ENCODE peak calls at places on chromosomes 7 and 10, in six cellular contexts. N is IMR-90, W is neuronal stem cell, K is mesenchymal stem cell, Q is H1, D is mesendoderm. V is an unnamed sample.
A peak's percentile ranks its signal among the peaks of the same experiment; 100 is the strongest.

GRCh38 chr7:78530351-78530750 is 731.8 kb downstream of the PHTF2 start:
- DNase-seq in W (no peak), D (no peak), K (peak; percentile 53), Q (no peak), N (peak; percentile 83), V (no peak)

GRCh38 chr10:67779455-67780205 is 58.4 kb downstream of the DNAJC12 start:
- DNase-seq in D (peak; percentile 80), Q (no peak), K (peak; percentile 78), W (peak; percentile 80), N (peak; percentile 84), V (peak; percentile 43)

GRCh38 chr7:154837622-154838021 is 165.3 kb downstream of the PAXIP1 start:
- DNase-seq in N (no peak), W (no peak), K (no peak), Q (no peak), D (no peak), V (no peak)

GRCh38 chr7:15503603-15504280 is 58.1 kb downstream of the AGMO start:
- DNase-seq in N (peak; percentile 15), D (no peak), K (peak; percentile 22), W (no peak), Q (no peak), V (no peak)

GRCh38 chr7:137928626-137929025 is 73.3 kb downstream of the CREB3L2 start:
- DNase-seq in D (no peak), N (no peak), K (no peak), Q (no peak), W (no peak), V (no peak)

GRCh38 chr7:111982133-111982532 is 224.1 kb downstream of the DOCK4 start:
- DNase-seq in Q (no peak), D (no peak), W (no peak), K (no peak), N (no peak), V (peak; percentile 46)

GRCh38 chr7:110944966-110945644 is 145.8 kb upstream of the LRRN3 start:
- DNase-seq in K (no peak), D (peak; percentile 55), N (no peak), Q (no peak), W (no peak), V (no peak)

GRCh38 chr7:72781631-72782030 is 46.4 kb downstream of the TYW1B start:
- DNase-seq in Q (no peak), D (no peak), W (no peak), N (no peak), K (no peak), V (no peak)

GRCh38 chr10:86024555-86025001 is 342.0 kb downstream of the GRID1 start:
- DNase-seq in Q (no peak), N (no peak), K (no peak), W (no peak), D (peak; percentile 76), V (no peak)

GRCh38 chr10:86025509-86025908 is 341.1 kb downstream of the GRID1 start:
- DNase-seq in K (no peak), Q (no peak), N (no peak), W (no peak), D (no peak), V (no peak)

GRCh38 chr10:86023336-86023735 is 343.3 kb downstream of the GRID1 start:
- DNase-seq in D (no peak), K (no peak), N (no peak), Q (no peak), W (no peak), V (no peak)

GRCh38 chr10:86023931-86024554 is 342.6 kb downstream of the GRID1 start:
- DNase-seq in W (no peak), K (no peak), D (peak; percentile 86), N (no peak), Q (no peak), V (no peak)

GRCh38 chr10:86022906-86023305 is 343.7 kb downstream of the GRID1 start:
- DNase-seq in W (no peak), N (no peak), K (no peak), Q (no peak), D (no peak), V (no peak)
- H4K8ac ChIP-seq in W (no peak overlapping the region), N (no peak overlapping the region), K (no peak overlapping the region), Q (no peak overlapping the region), D (no peak overlapping the region), V (no peak overlapping the region)

GRCh38 chr7:2225830-2226229 is 6.9 kb downstream of the MAD1L1 start:
- DNase-seq in K (no peak), W (no peak), Q (no peak), D (no peak), N (no peak), V (no peak)

GRCh38 chr7:2225336-2225735 is 7.4 kb downstream of the MAD1L1 start:
- DNase-seq in D (no peak), W (no peak), N (no peak), Q (no peak), K (no peak), V (no peak)

GRCh38 chr7:2224491-2224928 is 8.2 kb downstream of the MAD1L1 start:
- DNase-seq in Q (no peak), K (no peak), W (no peak), D (no peak), N (no peak), V (no peak)

GRCh38 chr7:2223321-2223720 is 9.4 kb downstream of the MAD1L1 start:
- DNase-seq in K (no peak), N (no peak), Q (no peak), D (no peak), W (no peak), V (no peak)

DNA sequence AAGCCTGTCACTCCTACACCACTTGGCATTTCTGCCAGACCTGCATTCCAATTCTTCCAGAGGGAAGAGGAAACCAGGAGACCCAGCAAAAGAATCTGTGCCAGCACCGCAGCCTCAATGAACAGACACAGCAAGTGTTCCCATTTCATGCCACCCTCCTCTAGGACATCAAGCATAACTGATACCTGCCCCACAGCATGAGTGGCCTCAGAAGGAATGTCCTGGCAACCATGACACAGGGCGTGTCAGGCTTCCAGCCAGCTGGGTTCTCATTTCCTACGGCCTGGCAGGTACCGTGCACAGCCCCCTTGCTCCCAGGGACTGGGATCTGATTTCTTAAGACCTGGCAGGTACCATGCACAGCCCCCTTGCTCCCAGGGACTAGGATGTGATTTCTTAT is 7.8 kb downstream of the MAD1L1 start:
- DNase-seq in N (no peak), W (no peak), Q (no peak), D (no peak), K (no peak), V (no peak)
- H3K36me3 ChIP-seq in N (peaks cover 58% of the 10 kb centered on the region), W (peaks cover 60% of the 10 kb centered on the region), Q (peaks cover 24% of the 10 kb centered on the region), D (peaks cover 18% of the 10 kb centered on the region), K (peaks cover 65% of the 10 kb centered on the region), V (peaks cover 87% of the 10 kb centered on the region)

DNA sequence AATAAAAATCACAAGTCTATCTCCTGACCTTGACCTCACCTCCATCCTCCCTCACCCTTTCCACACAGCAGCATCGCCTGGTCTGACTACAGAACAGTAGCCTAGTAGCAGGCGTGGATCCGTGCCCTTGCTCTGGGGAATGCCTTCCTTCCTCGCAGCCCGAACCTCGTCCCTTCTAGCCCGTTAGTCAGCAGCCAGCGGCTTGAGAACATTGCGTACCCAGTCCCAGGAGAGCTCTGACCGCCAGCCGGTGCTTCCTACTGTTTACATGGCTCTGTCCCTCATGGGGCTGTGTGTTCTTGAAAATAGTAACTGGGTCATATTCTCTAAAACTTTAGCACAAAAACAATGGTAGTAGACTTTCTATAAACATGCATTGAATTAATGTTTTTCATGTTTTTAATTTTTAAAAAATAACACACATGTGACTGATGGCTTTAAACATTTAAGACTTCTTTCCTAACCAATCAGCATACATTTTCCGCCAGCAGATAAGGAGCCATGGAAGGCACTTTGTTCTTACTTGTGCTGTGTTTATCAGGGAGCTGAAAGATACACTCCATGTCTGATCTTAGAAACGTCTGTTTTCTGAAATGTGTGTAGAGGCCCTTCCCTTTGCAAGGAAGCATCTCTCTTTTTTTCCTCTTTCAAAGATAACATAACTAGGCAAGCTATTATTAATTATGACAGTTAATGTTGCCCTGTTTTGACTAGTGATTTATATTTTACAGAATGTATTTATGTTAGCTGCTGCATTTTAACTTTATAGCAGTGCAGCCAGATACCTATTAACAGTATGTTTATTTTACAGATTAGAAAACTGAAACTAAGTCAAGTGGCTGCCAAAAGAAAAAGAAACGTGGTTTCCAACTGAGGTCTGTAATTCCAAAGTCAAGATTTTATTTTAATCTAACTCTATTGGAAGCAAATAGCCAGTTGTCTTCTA is 683.0 kb upstream of the IGFBP3 start:
- DNase-seq in N (peak; percentile 33), D (no peak), K (peak; percentile 94), Q (no peak), W (no peak), V (peak; percentile 12)
- H4K8ac ChIP-seq in N (no peak overlapping the region), D (no peak overlapping the region), K (no peak overlapping the region), Q (no peak overlapping the region), W (no peak overlapping the region), V (no peak overlapping the region)

DNA sequence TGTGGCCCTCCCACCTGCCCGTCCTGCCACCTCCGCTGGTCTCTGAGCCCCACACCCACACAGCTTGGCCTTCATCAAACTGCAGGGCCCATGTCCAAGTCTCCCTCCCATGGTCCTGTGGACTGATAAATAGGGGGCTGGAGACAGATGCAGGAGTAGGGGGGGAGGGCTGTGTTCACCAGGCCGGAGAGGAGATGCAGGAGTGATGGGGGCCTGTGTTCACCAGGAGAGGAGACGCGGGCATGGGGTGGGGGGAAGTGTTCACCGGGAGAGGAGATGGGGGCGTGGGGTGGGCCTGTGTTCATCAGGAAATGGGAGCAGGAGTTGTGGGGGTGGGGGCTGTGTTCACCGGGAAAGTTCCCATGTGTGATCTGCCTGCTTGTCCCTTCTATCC is 37.0 kb downstream of the JAKMIP3 start:
- DNase-seq in W (no peak), Q (no peak), N (no peak), K (no peak), D (no peak), V (no peak)
- H3K36me3 ChIP-seq in W (no peaks in the 10 kb centered on the region), Q (no peaks in the 10 kb centered on the region), N (no peaks in the 10 kb centered on the region), K (no peaks in the 10 kb centered on the region), D (no peaks in the 10 kb centered on the region), V (no peaks in the 10 kb centered on the region)

GRCh38 chr10:121503587-121504051 is 94.6 kb downstream of the FGFR2 start:
- DNase-seq in D (no peak), N (no peak), Q (no peak), K (no peak), W (no peak), V (no peak)

GRCh38 chr10:121497513-121497912 is 100.7 kb downstream of the FGFR2 start:
- DNase-seq in D (no peak), W (no peak), N (no peak), K (no peak), Q (no peak), V (no peak)

GRCh38 chr10:121498071-121498470 is 100.2 kb downstream of the FGFR2 start:
- DNase-seq in Q (no peak), W (no peak), D (peak; percentile 40), K (no peak), N (no peak), V (no peak)

GRCh38 chr10:121501796-121502195 is 96.4 kb downstream of the FGFR2 start:
- DNase-seq in Q (no peak), N (no peak), D (no peak), K (no peak), W (no peak), V (no peak)

DNA sequence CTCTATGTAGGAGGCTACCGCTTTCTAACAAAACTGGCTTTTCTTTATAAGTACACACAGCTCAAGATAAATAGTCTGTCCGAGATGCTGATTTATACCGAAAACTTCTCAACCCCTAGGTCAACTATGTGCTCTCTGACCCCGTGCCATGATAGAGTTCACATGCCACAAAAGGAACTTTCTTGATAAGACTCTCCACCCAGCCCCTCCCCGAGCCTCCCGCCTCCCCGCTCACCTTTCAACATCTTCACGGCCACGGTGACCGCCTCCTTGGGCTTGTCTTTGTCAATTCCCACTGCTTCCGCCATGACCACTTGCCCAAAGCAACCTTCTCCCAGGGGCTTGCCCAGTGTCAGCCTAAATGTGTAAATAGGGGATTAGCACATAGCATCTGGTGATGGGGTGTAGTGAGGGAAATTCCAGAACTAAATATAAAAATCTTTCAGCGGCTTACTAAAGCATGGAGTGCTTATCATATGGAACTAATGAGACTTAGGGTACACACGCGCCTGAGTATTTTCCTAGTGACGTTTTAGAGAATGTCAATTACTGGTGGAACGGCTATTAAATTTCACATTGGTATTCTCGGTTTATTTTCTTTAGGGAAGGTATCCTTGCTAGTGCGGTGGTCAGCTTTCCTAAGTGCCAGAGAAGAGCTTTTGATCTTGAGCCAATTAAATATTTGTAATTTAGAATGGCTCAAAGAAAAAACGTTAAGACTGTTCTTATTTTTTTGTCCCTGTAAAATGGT is 97.5 kb downstream of the FGFR2 start:
- DNase-seq in Q (no peak), K (no peak), N (no peak), W (no peak), D (peak; percentile 27), V (peak; percentile 59)
- H4K8ac ChIP-seq in Q (no peak overlapping the region), K (no peak overlapping the region), N (no peak overlapping the region), W (no peak overlapping the region), D (no peak overlapping the region), V (no peak overlapping the region)

V was measured in trophoblast cell.